ENCODE peak calls at places on chromosome 1, in five cellular contexts. One of them, this sample, is unnamed. For H3K4me1, the result is how much of the 10 kb centered on the place peaks cover.

GRCh38 chr1:185360714-185361113 is 43.7 kb upstream of the IVNS1ABP start:
- DNase-seq in neural progenitor cell: no peak
- DNase-seq in mesendoderm: no peak
- DNase-seq in left lung: no peak
- DNase-seq in body of pancreas: no peak
- DNase-seq in this sample: no peak

GRCh38 chr1:51242546-51242945 is 6.5 kb downstream of the RNF11 start:
- DNase-seq in neural progenitor cell: no peak
- DNase-seq in mesendoderm: no peak
- DNase-seq in left lung: no peak
- DNase-seq in body of pancreas: no peak
- DNase-seq in this sample: no peak

GRCh38 chr1:205375816-205376545 is 19.3 kb upstream of the KLHDC8A start:
- DNase-seq in neural progenitor cell: peak
- DNase-seq in mesendoderm: peak
- DNase-seq in left lung: no peak
- DNase-seq in body of pancreas: peak
- DNase-seq in this sample: peak

GRCh38 chr1:108953452-108953851 is 9.8 kb downstream of the CLCC1 start:
- DNase-seq in neural progenitor cell: no peak
- DNase-seq in mesendoderm: peak
- DNase-seq in left lung: no peak
- DNase-seq in body of pancreas: no peak
- DNase-seq in this sample: no peak

GRCh38 chr1:31409946-31410858 is 2.8 kb upstream of the SERINC2 start:
- DNase-seq in neural progenitor cell: no peak
- DNase-seq in mesendoderm: no peak
- DNase-seq in left lung: no peak
- DNase-seq in body of pancreas: no peak
- DNase-seq in this sample: no peak

GRCh38 chr1:219808790-219809189 is 119.6 kb downstream of the SLC30A10 start:
- DNase-seq in neural progenitor cell: no peak
- DNase-seq in mesendoderm: no peak
- DNase-seq in left lung: peak
- DNase-seq in body of pancreas: no peak
- DNase-seq in this sample: no peak

GRCh38 chr1:66557157-66557556 is 23.2 kb downstream of the SGIP1 start:
- DNase-seq in neural progenitor cell: no peak
- DNase-seq in mesendoderm: no peak
- DNase-seq in left lung: no peak
- DNase-seq in body of pancreas: no peak
- DNase-seq in this sample: no peak

GRCh38 chr1:208581252-208581651 is 337.1 kb upstream of the PLXNA2 start:
- DNase-seq in neural progenitor cell: no peak
- DNase-seq in mesendoderm: no peak
- DNase-seq in left lung: no peak
- DNase-seq in body of pancreas: no peak
- DNase-seq in this sample: no peak

GRCh38 chr1:79549191-79549590 is 542.7 kb upstream of the ADGRL4 start:
- DNase-seq in neural progenitor cell: no peak
- DNase-seq in mesendoderm: no peak
- DNase-seq in left lung: no peak
- DNase-seq in body of pancreas: no peak
- DNase-seq in this sample: no peak

GRCh38 chr1:53559854-53560571 is 100.8 kb downstream of the DMRTB1 start:
- DNase-seq in neural progenitor cell: no peak
- DNase-seq in mesendoderm: no peak
- DNase-seq in left lung: no peak
- DNase-seq in body of pancreas: no peak
- DNase-seq in this sample: peak

GRCh38 chr1:161193561-161194235 is 5.2 kb downstream of the ADAMTS4 start:
- DNase-seq in neural progenitor cell: no peak
- DNase-seq in mesendoderm: no peak
- DNase-seq in left lung: no peak
- DNase-seq in body of pancreas: no peak
- DNase-seq in this sample: no peak

GRCh38 chr1:168321945-168322344 is 41.3 kb downstream of the TBX19 start:
- DNase-seq in neural progenitor cell: no peak
- DNase-seq in mesendoderm: no peak
- DNase-seq in left lung: no peak
- DNase-seq in body of pancreas: no peak
- DNase-seq in this sample: no peak

GRCh38 chr1:15684468-15685283 is 556 bp downstream of the PLEKHM2 start:
- DNase-seq in neural progenitor cell: peak
- DNase-seq in mesendoderm: peak
- DNase-seq in left lung: peak
- DNase-seq in body of pancreas: peak
- DNase-seq in this sample: peak

GRCh38 chr1:6414443-6414844 is 5.3 kb downstream of the HES2 start:
- DNase-seq in neural progenitor cell: peak
- DNase-seq in mesendoderm: peak
- DNase-seq in left lung: no peak
- DNase-seq in body of pancreas: no peak
- DNase-seq in this sample: peak

GRCh38 chr1:78104322-78104721 is 58.6 kb downstream of the GIPC2 start:
- DNase-seq in neural progenitor cell: no peak
- DNase-seq in mesendoderm: no peak
- DNase-seq in left lung: no peak
- DNase-seq in body of pancreas: no peak
- DNase-seq in this sample: no peak

GRCh38 chr1:162357681-162358266 is 18.9 kb downstream of the SPATA46 start:
- DNase-seq in neural progenitor cell: peak
- DNase-seq in mesendoderm: peak
- DNase-seq in left lung: no peak
- DNase-seq in body of pancreas: no peak
- DNase-seq in this sample: no peak

GRCh38 chr1:24946861-24947658 is 17.0 kb upstream of the RUNX3 start:
- DNase-seq in neural progenitor cell: no peak
- DNase-seq in mesendoderm: no peak
- DNase-seq in left lung: no peak
- DNase-seq in body of pancreas: no peak
- DNase-seq in this sample: no peak

GRCh38 chr1:93537924-93538323 is 90.0 kb downstream of the FNBP1L start:
- DNase-seq in neural progenitor cell: no peak
- DNase-seq in mesendoderm: no peak
- DNase-seq in left lung: no peak
- DNase-seq in body of pancreas: no peak
- DNase-seq in this sample: no peak

GRCh38 chr1:85617582-85618237 is 37.1 kb downstream of the CCN1 start:
- DNase-seq in neural progenitor cell: no peak
- DNase-seq in mesendoderm: no peak
- DNase-seq in left lung: no peak
- DNase-seq in body of pancreas: no peak
- DNase-seq in this sample: no peak

GRCh38 chr1:212433577-212434462 is 1.1 kb downstream of the NENF start:
- DNase-seq in neural progenitor cell: no peak
- DNase-seq in mesendoderm: no peak
- DNase-seq in left lung: no peak
- DNase-seq in body of pancreas: no peak
- DNase-seq in this sample: no peak

GRCh38 chr1:225156254-225156653 is 226.8 kb downstream of the DNAH14 start:
- DNase-seq in neural progenitor cell: no peak
- DNase-seq in mesendoderm: no peak
- DNase-seq in left lung: no peak
- DNase-seq in body of pancreas: no peak
- DNase-seq in this sample: no peak

GRCh38 chr1:101540161-101540560 is 303.3 kb downstream of the S1PR1 start:
- DNase-seq in neural progenitor cell: no peak
- DNase-seq in mesendoderm: no peak
- DNase-seq in left lung: no peak
- DNase-seq in body of pancreas: no peak
- DNase-seq in this sample: no peak

GRCh38 chr1:82446251-82446650 is 645.5 kb downstream of the ADGRL2 start:
- DNase-seq in neural progenitor cell: no peak
- DNase-seq in mesendoderm: no peak
- DNase-seq in left lung: no peak
- DNase-seq in body of pancreas: peak
- DNase-seq in this sample: no peak
- H3K4me3 ChIP-seq in neural progenitor cell: no peak
- H3K4me3 ChIP-seq in mesendoderm: no peak
- H3K4me3 ChIP-seq in left lung: no peak
- H3K4me3 ChIP-seq in body of pancreas: no peak
- H3K4me3 ChIP-seq in this sample: no peak

GRCh38 chr1:37472281-37472680 is 2.1 kb upstream of the ZC3H12A start:
- DNase-seq in neural progenitor cell: no peak
- DNase-seq in mesendoderm: no peak
- DNase-seq in left lung: no peak
- DNase-seq in body of pancreas: no peak
- DNase-seq in this sample: no peak

GRCh38 chr1:37474051-37474696 is at the start of gene ZC3H12A:
- DNase-seq in neural progenitor cell: peak
- DNase-seq in mesendoderm: peak
- DNase-seq in left lung: peak
- DNase-seq in body of pancreas: peak
- DNase-seq in this sample: peak

GRCh38 chr1:37472994-37473393 is 1.4 kb upstream of the ZC3H12A start:
- DNase-seq in neural progenitor cell: no peak
- DNase-seq in mesendoderm: no peak
- DNase-seq in left lung: no peak
- DNase-seq in body of pancreas: no peak
- DNase-seq in this sample: no peak

GRCh38 chr1:37474697-37475379 is 458 bp downstream of the ZC3H12A start:
- DNase-seq in neural progenitor cell: no peak
- DNase-seq in mesendoderm: peak
- DNase-seq in left lung: peak
- DNase-seq in body of pancreas: peak
- DNase-seq in this sample: peak

GRCh38 chr1:37473431-37474050 is 839 bp upstream of the ZC3H12A start:
- DNase-seq in neural progenitor cell: no peak
- DNase-seq in mesendoderm: peak
- DNase-seq in left lung: no peak
- DNase-seq in body of pancreas: no peak
- DNase-seq in this sample: no peak
- H3K4me1 ChIP-seq in neural progenitor cell: under half
- H3K4me1 ChIP-seq in mesendoderm: under half
- H3K4me1 ChIP-seq in left lung: half or more
- H3K4me1 ChIP-seq in body of pancreas: half or more
- H3K4me1 ChIP-seq in this sample: half or more

DNA sequence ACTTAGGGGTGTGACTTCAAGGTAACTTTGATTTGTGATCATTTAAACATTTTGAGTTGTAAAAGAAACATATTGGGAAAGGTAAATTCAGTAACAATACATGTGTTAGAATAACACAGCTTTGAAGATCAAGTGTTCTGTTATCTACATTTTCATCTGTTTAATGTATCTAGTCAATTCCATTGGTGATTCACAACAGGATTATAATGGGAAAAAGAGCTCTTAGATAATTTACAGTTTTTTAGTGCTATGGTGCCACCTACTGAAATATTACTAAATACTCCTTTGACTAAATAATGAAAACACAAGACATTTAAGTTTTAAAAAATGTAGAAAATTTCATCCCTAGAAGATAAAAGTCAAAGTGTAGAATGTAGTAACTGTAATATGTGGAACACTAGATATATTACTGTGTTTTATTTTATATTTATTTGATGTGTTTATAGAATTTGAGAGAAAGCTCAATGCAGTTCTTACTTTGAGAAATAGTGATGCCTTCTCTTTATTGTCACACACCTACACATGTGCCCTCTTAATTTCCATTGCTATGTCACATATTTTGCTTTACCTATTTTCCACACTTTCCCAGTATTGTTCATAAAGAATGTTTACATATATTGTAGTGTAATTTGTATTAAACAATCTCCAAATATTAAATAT is 47.4 kb downstream of the PTPRC start:
- DNase-seq in neural progenitor cell: no peak
- DNase-seq in mesendoderm: peak
- DNase-seq in left lung: no peak
- DNase-seq in body of pancreas: no peak
- DNase-seq in this sample: no peak
- H3K4me3 ChIP-seq in neural progenitor cell: no peak
- H3K4me3 ChIP-seq in mesendoderm: no peak
- H3K4me3 ChIP-seq in left lung: no peak
- H3K4me3 ChIP-seq in body of pancreas: no peak
- H3K4me3 ChIP-seq in this sample: no peak

GRCh38 chr1:199172286-199173124 is 533.7 kb downstream of the PTPRC start:
- DNase-seq in neural progenitor cell: no peak
- DNase-seq in mesendoderm: no peak
- DNase-seq in left lung: no peak
- DNase-seq in body of pancreas: no peak
- DNase-seq in this sample: no peak

GRCh38 chr1:199170711-199171110 is 531.9 kb downstream of the PTPRC start:
- DNase-seq in neural progenitor cell: no peak
- DNase-seq in mesendoderm: no peak
- DNase-seq in left lung: no peak
- DNase-seq in body of pancreas: no peak
- DNase-seq in this sample: no peak

GRCh38 chr1:199173356-199173755 is 534.5 kb downstream of the PTPRC start:
- DNase-seq in neural progenitor cell: no peak
- DNase-seq in mesendoderm: no peak
- DNase-seq in left lung: no peak
- DNase-seq in body of pancreas: no peak
- DNase-seq in this sample: no peak

GRCh38 chr1:199176713-199177112 is 537.9 kb downstream of the PTPRC start:
- DNase-seq in neural progenitor cell: no peak
- DNase-seq in mesendoderm: no peak
- DNase-seq in left lung: no peak
- DNase-seq in body of pancreas: no peak
- DNase-seq in this sample: no peak

GRCh38 chr1:199174336-199174735 is 535.5 kb downstream of the PTPRC start:
- DNase-seq in neural progenitor cell: no peak
- DNase-seq in mesendoderm: no peak
- DNase-seq in left lung: no peak
- DNase-seq in body of pancreas: no peak
- DNase-seq in this sample: no peak
- H3K4me1 ChIP-seq in neural progenitor cell: under half
- H3K4me1 ChIP-seq in mesendoderm: under half
- H3K4me1 ChIP-seq in left lung: under half
- H3K4me1 ChIP-seq in body of pancreas: under half
- H3K4me1 ChIP-seq in this sample: under half

GRCh38 chr1:111214884-111215283 is 12.6 kb upstream of the CHI3L2 start:
- DNase-seq in neural progenitor cell: no peak
- DNase-seq in mesendoderm: no peak
- DNase-seq in left lung: no peak
- DNase-seq in body of pancreas: no peak
- DNase-seq in this sample: no peak
- H3K4me3 ChIP-seq in neural progenitor cell: no peak
- H3K4me3 ChIP-seq in mesendoderm: no peak
- H3K4me3 ChIP-seq in left lung: no peak
- H3K4me3 ChIP-seq in body of pancreas: no peak
- H3K4me3 ChIP-seq in this sample: no peak

GRCh38 chr1:105398909-105399308 is 1649.2 kb downstream of the AMY1C start:
- DNase-seq in neural progenitor cell: no peak
- DNase-seq in mesendoderm: no peak
- DNase-seq in left lung: no peak
- DNase-seq in body of pancreas: no peak
- DNase-seq in this sample: no peak

GRCh38 chr1:105399718-105400117 is 1650.0 kb downstream of the AMY1C start:
- DNase-seq in neural progenitor cell: no peak
- DNase-seq in mesendoderm: no peak
- DNase-seq in left lung: no peak
- DNase-seq in body of pancreas: no peak
- DNase-seq in this sample: no peak

DNA sequence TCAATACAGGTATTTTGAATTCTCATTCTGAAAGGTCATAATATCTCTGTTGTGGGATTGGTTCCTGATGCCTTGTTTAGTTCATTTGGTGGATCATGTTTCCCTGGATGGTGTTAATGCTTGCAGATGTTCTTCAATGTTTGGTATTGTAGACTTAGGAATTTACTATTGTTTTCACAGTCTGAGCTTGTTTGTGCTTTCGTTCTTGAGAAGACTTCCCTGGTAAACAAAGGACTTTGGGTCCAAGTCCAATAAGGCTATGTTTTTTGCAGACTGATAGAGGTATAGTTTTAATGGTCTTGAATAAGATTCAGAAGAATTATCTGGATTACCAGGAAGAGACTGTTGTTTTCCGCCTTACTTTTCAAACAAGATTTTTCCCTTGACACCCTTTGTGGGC is 1646.3 kb downstream of the AMY1C start:
- DNase-seq in neural progenitor cell: no peak
- DNase-seq in mesendoderm: no peak
- DNase-seq in left lung: no peak
- DNase-seq in body of pancreas: no peak
- DNase-seq in this sample: no peak
- H3K4me1 ChIP-seq in neural progenitor cell: under half
- H3K4me1 ChIP-seq in mesendoderm: under half
- H3K4me1 ChIP-seq in left lung: under half
- H3K4me1 ChIP-seq in body of pancreas: under half
- H3K4me1 ChIP-seq in this sample: under half